ENCODE peak calls at places on chromosomes 4 and X, in seven cellular contexts. I is renal cortical epithelial cell; J is iPS DF 6.9; L is ACHN; W is suprapubic skin; P is amniotic epithelial cell; U is activated CD4-positive, CD25-positive, alpha-beta regulatory T cell. Y is an unnamed sample.

GRCh38 chr4:184453402-184454160 is 20.8 kb downstream of the IRF2 start:
- DNase-seq in P (peak), U (peak), W (no peak), J (no peak), L (peak), I (peak), Y (no peak)

GRCh38 chr4:86892639-86892965 is 380 bp upstream of the C4orf36 start:
- DNase-seq in I (no peak), W (no peak), P (no peak), U (no peak), L (peak), J (no peak), Y (no peak)

GRCh38 chrX:136166221-136166855 is 19.0 kb downstream of the FHL1 start:
- DNase-seq in J (no peak), I (peak), W (no peak), U (no peak), L (no peak), P (peak), Y (no peak)

GRCh38 chr4:3783691-3784306 is 17.6 kb downstream of the ADRA2C start:
- DNase-seq in U (no peak), J (no peak), W (no peak), I (no peak), L (peak), P (no peak), Y (no peak)

GRCh38 chr4:147590249-147590920 is 26.8 kb upstream of the TMEM184C start:
- DNase-seq in I (peak), P (peak), J (peak), W (no peak), L (peak), U (no peak), Y (no peak)

GRCh38 chr4:15233626-15234025 is 194.2 kb upstream of the C1QTNF7 start:
- DNase-seq in J (no peak), P (no peak), I (no peak), L (no peak), W (no peak), U (no peak), Y (no peak)

GRCh38 chrX:154486052-154486395 is 391 bp downstream of the UBL4A start:
- DNase-seq in W (peak), U (no peak), L (peak), I (no peak), J (no peak), P (no peak), Y (no peak)

GRCh38 chr4:100302061-100303026 is 112.1 kb upstream of the DDIT4L start:
- DNase-seq in P (peak), I (no peak), W (no peak), J (no peak), L (no peak), U (no peak), Y (no peak)

GRCh38 chrX:29746326-29746725 is 469.0 kb upstream of the MAGEB2 start:
- DNase-seq in W (no peak), L (no peak), I (no peak), P (peak), U (no peak), J (no peak), Y (no peak)

GRCh38 chr4:42881262-42881661 is 11.3 kb upstream of the GRXCR1 start:
- DNase-seq in W (no peak), J (no peak), I (no peak), U (no peak), P (no peak), L (no peak), Y (no peak)

GRCh38 chrX:110201799-110202198 is 116.1 kb downstream of the AMMECR1 start:
- DNase-seq in U (no peak), J (no peak), P (peak), W (no peak), I (peak), L (no peak), Y (no peak)

GRCh38 chr4:85761803-85762202 is 286.9 kb downstream of the ARHGAP24 start:
- DNase-seq in I (peak), L (no peak), U (no peak), J (no peak), W (peak), P (peak), Y (no peak)

GRCh38 chrX:23103546-23103945 is 103.8 kb downstream of the DDX53 start:
- DNase-seq in U (no peak), W (no peak), P (no peak), J (no peak), I (no peak), L (no peak), Y (no peak)

GRCh38 chr4:183443609-183444148 is 757 bp upstream of the CDKN2AIP start:
- DNase-seq in L (no peak), P (peak), U (peak), J (no peak), I (peak), W (peak), Y (no peak)

GRCh38 chr4:148344382-148344781 is 97.8 kb downstream of the NR3C2 start:
- DNase-seq in L (no peak), U (no peak), P (no peak), J (no peak), I (no peak), W (no peak), Y (no peak)

GRCh38 chrX:115460565-115460888 is 100.4 kb upstream of the PLS3 start:
- DNase-seq in I (peak), W (no peak), U (no peak), J (no peak), L (no peak), P (peak), Y (no peak)

GRCh38 chrX:111040377-111041017 is 55.5 kb upstream of the PAK3 start:
- DNase-seq in W (no peak), J (no peak), P (peak), L (no peak), U (no peak), I (peak), Y (peak)

Y was measured in epithelial cell of proximal tubule.